ENCODE peak calls at places on chromosomes 6 and 20, in four cellular contexts. A, P, N and W are unnamed samples.
A peak's percentile ranks its signal among the peaks of the same experiment; 100 is the strongest.

GRCh38 chr6:18820725-18821124 is 433.6 kb downstream of the RNF144B start:
- DNase-seq in P (no peak), A (no peak), N (no peak), W (no peak)

GRCh38 chr6:1389791-1390070 is 355 bp downstream of the FOXF2 start:
- DNase-seq in P (no peak), A (no peak), N (no peak), W (no peak)

GRCh38 chr6:2505624-2506023 is 245.1 kb downstream of the MYLK4 start:
- DNase-seq in A (no peak), N (peak; percentile 12), P (no peak), W (no peak)

GRCh38 chr6:17001188-17001587 is 100.7 kb upstream of the STMND1 start:
- DNase-seq in A (no peak), P (no peak), N (no peak), W (no peak)

GRCh38 chr6:41548098-41548840 is 2.1 kb downstream of the FOXP4 start:
- DNase-seq in P (peak; percentile 73), N (no peak), A (peak; percentile 61), W (no peak)

GRCh38 chr6:146339716-146340115 is 203.9 kb upstream of the RAB32 start:
- DNase-seq in A (no peak), P (no peak), N (no peak), W (no peak)

GRCh38 chr20:61173966-61174725 is 77.9 kb upstream of the CDH4 start:
- DNase-seq in A (no peak), P (no peak), N (no peak), W (no peak)

GRCh38 chr20:1909097-1909496 is 13.9 kb downstream of the SIRPA start:
- DNase-seq in N (no peak), A (no peak), P (no peak), W (no peak)

GRCh38 chr6:96104910-96105309 is 89.1 kb downstream of the FUT9 start:
- DNase-seq in P (no peak), A (no peak), N (no peak), W (no peak)

GRCh38 chr6:25971187-25971811 is 8.7 kb downstream of the TRIM38 start:
- DNase-seq in N (peak; percentile 67), P (no peak), A (no peak), W (no peak)

GRCh38 chr20:47784599-47785320 is 521 bp downstream of the SULF2 start:
- DNase-seq in P (no peak), A (no peak), N (no peak), W (no peak)
- H3K4me3 ChIP-seq in P (peak overlapping the region; percentile 60), A (peak overlapping the region; percentile 45), N (peak overlapping the region; percentile 81), W (peak overlapping the region; percentile 58)

GRCh38 chr6:105177521-105177920 is 2.3 kb downstream of the POPDC3 start:
- DNase-seq in N (no peak), A (no peak), P (no peak), W (no peak)

GRCh38 chr6:105181981-105182515 is 2.2 kb upstream of the POPDC3 start:
- DNase-seq in A (no peak), N (no peak), P (no peak), W (no peak)

GRCh38 chr6:105178636-105179035 is 1.2 kb downstream of the POPDC3 start:
- DNase-seq in P (no peak), A (no peak), N (no peak), W (no peak)

GRCh38 chr6:105178110-105178509 is 1.7 kb downstream of the POPDC3 start:
- DNase-seq in P (no peak), N (no peak), A (no peak), W (no peak)

GRCh38 chr6:105179244-105180065 is at the start of gene POPDC3:
- DNase-seq in P (no peak), N (no peak), A (no peak), W (peak; percentile 78)
- H3K27ac ChIP-seq in P (no peak within 1 kb of the TSS), N (no peak within 1 kb of the TSS), A (no peak within 1 kb of the TSS), W (peak within 1 kb of the TSS; percentile 99)

DNA sequence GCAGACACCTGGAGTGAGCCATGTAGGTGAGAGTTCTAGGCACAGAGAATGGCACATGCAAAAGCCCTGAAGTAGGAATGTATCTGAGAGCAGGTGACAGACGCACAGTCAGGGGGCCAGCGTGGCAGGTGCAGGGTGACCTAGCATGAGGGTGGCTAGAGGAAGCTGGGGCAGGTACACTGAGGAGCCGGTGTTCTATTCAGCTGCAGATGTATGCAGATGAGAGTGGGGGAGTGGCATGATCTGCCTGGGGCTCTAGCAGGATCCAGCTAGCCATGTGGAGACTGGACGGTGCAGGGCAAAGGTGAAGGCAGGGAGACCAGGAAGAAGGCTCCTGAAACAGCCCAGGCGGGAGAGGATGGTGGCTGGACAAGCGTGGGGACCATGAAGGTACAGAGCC is 10.7 kb downstream of the PEDS1 start:
- DNase-seq in A (no peak), N (no peak), P (no peak), W (no peak)
- H3K4me1 ChIP-seq in A (peaks cover 36% of the 10 kb centered on the region), N (peaks cover 3% of the 10 kb centered on the region), P (peaks cover 85% of the 10 kb centered on the region), W (peaks cover 26% of the 10 kb centered on the region)

GRCh38 chr6:104973404-104973803 is 16.5 kb downstream of the LIN28B start:
- DNase-seq in A (no peak), P (no peak), N (no peak), W (no peak)
- H3K4me3 ChIP-seq in A (no peak overlapping the region), P (no peak overlapping the region), N (no peak overlapping the region), W (no peak overlapping the region)

DNA sequence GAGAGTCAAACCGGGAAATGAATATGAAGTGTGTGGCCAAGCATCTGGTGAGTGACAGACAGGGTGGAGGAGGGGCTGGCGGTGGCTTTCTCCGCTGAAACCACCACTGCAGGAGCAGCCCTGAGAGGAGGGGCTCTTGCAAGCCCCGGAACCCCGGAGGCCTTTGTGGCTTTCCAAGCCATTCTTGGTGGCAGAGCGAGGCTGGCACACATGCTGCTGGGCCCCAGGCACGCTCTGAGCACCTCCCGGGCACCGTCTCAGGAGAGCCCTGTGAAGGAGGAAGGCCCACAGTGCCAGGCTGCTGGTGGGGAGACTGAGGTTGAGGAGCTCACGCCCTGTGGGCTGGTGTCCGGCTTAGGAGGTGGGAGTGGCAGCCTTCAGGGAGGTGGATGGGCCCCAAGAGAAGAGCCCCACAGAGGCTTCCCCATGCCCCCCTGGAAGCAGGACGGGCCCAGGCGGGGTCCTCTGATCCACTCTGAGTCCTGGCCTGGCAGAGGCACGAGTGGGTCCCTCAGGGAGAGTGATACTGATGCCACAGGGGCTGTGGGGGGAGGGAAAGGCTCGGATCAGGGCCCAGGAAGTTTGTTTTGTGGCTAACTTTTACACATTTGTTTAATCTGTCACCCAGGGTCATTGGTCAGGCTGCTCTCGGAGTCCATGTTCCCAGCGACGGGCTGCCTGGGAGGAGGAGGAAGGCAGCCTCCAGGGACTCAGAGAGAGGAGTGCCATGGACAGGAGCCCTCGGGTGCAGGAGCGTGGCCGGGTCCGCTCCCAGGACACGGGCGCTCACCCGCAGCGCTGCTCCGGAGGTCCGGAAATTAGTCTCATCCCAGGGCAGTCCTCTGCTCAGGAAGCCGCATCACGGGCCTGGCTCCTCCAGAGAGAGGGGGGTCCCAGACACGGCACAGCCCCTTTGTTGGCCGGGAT is 170.7 kb downstream of the ERMARD start:
- DNase-seq in N (no peak), P (no peak), A (no peak), W (no peak)
- H3K27ac ChIP-seq in N (no peak overlapping the region), P (no peak overlapping the region), A (no peak overlapping the region), W (no peak overlapping the region)

GRCh38 chr6:136766274-136766673 is 26.0 kb downstream of the MAP3K5 start:
- DNase-seq in P (no peak), A (no peak), N (no peak), W (no peak)

GRCh38 chr6:136769759-136770158 is 22.5 kb downstream of the MAP3K5 start:
- DNase-seq in A (no peak), P (no peak), N (no peak), W (no peak)

GRCh38 chr6:136767103-136767502 is 25.2 kb downstream of the MAP3K5 start:
- DNase-seq in A (no peak), P (no peak), N (no peak), W (no peak)

GRCh38 chr6:136764522-136764993 is 27.7 kb downstream of the MAP3K5 start:
- DNase-seq in N (no peak), P (no peak), A (peak; percentile 64), W (no peak)

DNA sequence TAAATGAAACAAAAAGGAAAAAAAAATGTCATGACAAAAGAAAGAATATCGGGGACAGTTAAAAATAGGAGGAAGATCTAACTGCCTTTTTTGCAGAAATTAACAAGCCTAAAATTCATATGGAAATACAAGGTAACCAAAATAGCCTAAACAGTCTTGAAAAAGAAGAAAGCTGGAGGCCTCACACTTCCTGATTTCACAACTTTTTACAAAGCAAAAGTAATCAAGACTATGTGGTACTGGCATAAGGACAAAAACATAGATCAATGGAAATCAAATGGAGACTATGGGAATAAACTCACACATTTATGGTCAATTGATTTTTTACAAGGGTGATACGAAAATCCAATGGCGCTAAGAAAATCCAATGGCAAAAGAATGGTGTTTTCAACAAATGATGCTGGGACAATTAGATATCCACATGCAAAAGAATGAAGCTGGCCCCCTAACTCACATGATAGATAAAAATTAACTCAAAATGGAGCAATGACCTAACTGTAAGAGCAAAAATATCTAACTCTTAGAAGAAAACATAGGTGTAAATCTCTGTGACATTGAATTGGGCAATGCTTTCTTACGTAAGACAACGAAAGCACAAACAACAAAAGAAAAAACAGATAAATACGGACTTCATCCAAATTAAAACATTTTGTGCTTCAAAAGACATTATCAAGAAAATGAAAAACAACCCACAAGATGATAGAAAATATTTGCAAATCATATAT is 24.5 kb downstream of the MAP3K5 start:
- DNase-seq in P (no peak), N (no peak), A (no peak), W (no peak)
- H3K4me1 ChIP-seq in P (peaks cover 59% of the 10 kb centered on the region), N (no peaks in the 10 kb centered on the region), A (peaks cover 29% of the 10 kb centered on the region), W (peaks cover 35% of the 10 kb centered on the region)

GRCh38 chr6:127343753-127344659 is 597 bp upstream of the ECHDC1 start:
- DNase-seq in N (no peak), P (no peak), A (no peak), W (no peak)

GRCh38 chr6:127340171-127340570 is 3.2 kb downstream of the ECHDC1 start:
- DNase-seq in P (no peak), N (no peak), A (no peak), W (no peak)

GRCh38 chr6:127341471-127342202 is 1.8 kb downstream of the ECHDC1 start:
- DNase-seq in A (peak; percentile 26), P (no peak), N (no peak), W (no peak)

GRCh38 chr6:127342946-127343752 is at the start of gene ECHDC1:
- DNase-seq in N (peak; percentile 42), P (peak; percentile 78), A (peak; percentile 67), W (peak; percentile 26)

GRCh38 chr6:127342296-127342945 is 988 bp downstream of the ECHDC1 start:
- DNase-seq in N (no peak), A (no peak), P (no peak), W (no peak)
- H3K4me3 ChIP-seq in N (peak overlapping the region; percentile 84), A (peak overlapping the region; percentile 66), P (peak overlapping the region; percentile 78), W (peak overlapping the region; percentile 72)

GRCh38 chr6:125480571-125480970 is 178.8 kb upstream of the HDDC2 start:
- DNase-seq in A (no peak), N (no peak), P (no peak), W (no peak)
- H3K27ac ChIP-seq in A (no peak overlapping the region), N (no peak overlapping the region), P (no peak overlapping the region), W (no peak overlapping the region)